ENCODE peak calls at places on chromosomes 12 and 14, in seven cellular contexts. One of them, this sample, is unnamed.

GRCh38 chr12:107340920-107341319 is 247.6 kb upstream of the CRY1 start:
- DNase-seq in NAMALWA: no peak
- DNase-seq in GM12878: no peak
- DNase-seq in CD4-positive, alpha-beta T cell: no peak
- DNase-seq in NCI-H748 treated with DMSO at 0.1 percent for 48 hours: no peak
- DNase-seq in GM23248: no peak
- DNase-seq in left kidney: no peak
- DNase-seq in this sample: no peak

GRCh38 chr14:87745507-87746118 is 247.4 kb downstream of the GALC start:
- DNase-seq in NAMALWA: peak
- DNase-seq in GM12878: no peak
- DNase-seq in left kidney: peak
- DNase-seq in CD4-positive, alpha-beta T cell: no peak
- DNase-seq in NCI-H748 treated with DMSO at 0.1 percent for 48 hours: peak
- DNase-seq in GM23248: peak
- DNase-seq in this sample: peak

GRCh38 chr14:63922696-63923421 is 70.1 kb downstream of the SYNE2 start:
- DNase-seq in GM12878: no peak
- DNase-seq in NCI-H748 treated with DMSO at 0.1 percent for 48 hours: peak
- DNase-seq in left kidney: peak
- DNase-seq in GM23248: peak
- DNase-seq in CD4-positive, alpha-beta T cell: no peak
- DNase-seq in NAMALWA: no peak
- DNase-seq in this sample: peak

GRCh38 chr14:26775765-26776577 is 178.1 kb upstream of the NOVA1 start:
- DNase-seq in left kidney: no peak
- DNase-seq in CD4-positive, alpha-beta T cell: no peak
- DNase-seq in GM23248: peak
- DNase-seq in NCI-H748 treated with DMSO at 0.1 percent for 48 hours: no peak
- DNase-seq in GM12878: no peak
- DNase-seq in NAMALWA: no peak
- DNase-seq in this sample: peak

GRCh38 chr12:6425588-6426531 is 18.9 kb upstream of the CD27 start:
- DNase-seq in NAMALWA: peak
- DNase-seq in NCI-H748 treated with DMSO at 0.1 percent for 48 hours: no peak
- DNase-seq in GM23248: no peak
- DNase-seq in left kidney: peak
- DNase-seq in CD4-positive, alpha-beta T cell: no peak
- DNase-seq in GM12878: no peak
- DNase-seq in this sample: no peak

GRCh38 chr14:72169521-72169920 is 237.3 kb downstream of the RGS6 start:
- DNase-seq in NAMALWA: peak
- DNase-seq in GM23248: no peak
- DNase-seq in left kidney: peak
- DNase-seq in NCI-H748 treated with DMSO at 0.1 percent for 48 hours: no peak
- DNase-seq in CD4-positive, alpha-beta T cell: no peak
- DNase-seq in GM12878: no peak
- DNase-seq in this sample: no peak

GRCh38 chr14:77276295-77276935 is 5.4 kb upstream of the NGB start:
- DNase-seq in NCI-H748 treated with DMSO at 0.1 percent for 48 hours: no peak
- DNase-seq in GM23248: no peak
- DNase-seq in left kidney: no peak
- DNase-seq in GM12878: no peak
- DNase-seq in NAMALWA: no peak
- DNase-seq in CD4-positive, alpha-beta T cell: no peak
- DNase-seq in this sample: no peak

GRCh38 chr14:96204151-96205058 is at the start of gene BDKRB2:
- DNase-seq in CD4-positive, alpha-beta T cell: no peak
- DNase-seq in left kidney: peak
- DNase-seq in NCI-H748 treated with DMSO at 0.1 percent for 48 hours: peak
- DNase-seq in NAMALWA: no peak
- DNase-seq in GM23248: peak
- DNase-seq in GM12878: no peak
- DNase-seq in this sample: peak

GRCh38 chr14:76904100-76904739 is 78.0 kb downstream of the LRRC74A start:
- DNase-seq in CD4-positive, alpha-beta T cell: no peak
- DNase-seq in NAMALWA: no peak
- DNase-seq in left kidney: no peak
- DNase-seq in GM23248: peak
- DNase-seq in GM12878: no peak
- DNase-seq in NCI-H748 treated with DMSO at 0.1 percent for 48 hours: no peak
- DNase-seq in this sample: no peak

GRCh38 chr14:61561144-61561543 is 134.2 kb upstream of the HIF1A start:
- DNase-seq in GM12878: no peak
- DNase-seq in NCI-H748 treated with DMSO at 0.1 percent for 48 hours: no peak
- DNase-seq in NAMALWA: no peak
- DNase-seq in left kidney: peak
- DNase-seq in GM23248: peak
- DNase-seq in CD4-positive, alpha-beta T cell: no peak
- DNase-seq in this sample: peak

This sample was measured in NCI-H69.